ENCODE peak calls at places on chromosomes 4 and X, in nine cellular contexts. K is A673, F is right lobe of liver, Q is astrocyte, A is endothelial cell, I is esophagus squamous epithelium, G is HCT116, O is WERI-Rb-1, W is type B pancreatic cell. C is an unnamed sample.
A peak's percentile ranks its signal among the peaks of the same experiment; 100 is the strongest.

GRCh38 chr4:79445371-79445781 is 37.3 kb upstream of the GK2 start:
- DNase-seq in O (peak; percentile 16), W (no peak), G (no peak), Q (no peak), A (no peak), I (no peak), K (peak; percentile 50), F (no peak), C (no peak)

GRCh38 chr4:148029781-148030180 is 297.9 kb downstream of the ARHGAP10 start:
- DNase-seq in A (no peak), I (no peak), Q (no peak), K (no peak), G (no peak), O (no peak), F (no peak), W (no peak), C (no peak)

GRCh38 chr4:3419836-3420605 is 21.7 kb upstream of the HGFAC start:
- DNase-seq in W (no peak), I (no peak), A (no peak), Q (no peak), F (peak; percentile 14), K (peak; percentile 41), G (no peak), O (peak; percentile 3), C (no peak)

GRCh38 chrX:41518841-41519220 is 71.7 kb downstream of the NYX start:
- DNase-seq in K (no peak), G (no peak), Q (no peak), A (no peak), F (no peak), W (no peak), I (no peak), O (no peak), C (no peak)

GRCh38 chr4:26032572-26033320 is 118.7 kb downstream of the SMIM20 start:
- DNase-seq in F (no peak), Q (peak; percentile 97), I (no peak), G (no peak), W (no peak), K (no peak), O (peak; percentile 84), A (no peak), C (no peak)

GRCh38 chr4:94588900-94589693 is 137.4 kb downstream of the PDLIM5 start:
- DNase-seq in O (no peak), W (no peak), G (no peak), A (no peak), Q (no peak), F (no peak), K (no peak), I (no peak), C (no peak)

GRCh38 chr4:70660106-70660505 is 6.2 kb downstream of the JCHAIN start:
- DNase-seq in Q (no peak), O (no peak), F (no peak), K (no peak), G (no peak), I (no peak), W (no peak), A (no peak), C (no peak)

GRCh38 chrX:2647627-2648026 is 43.5 kb upstream of the CD99 start:
- DNase-seq in F (no peak), W (no peak), I (no peak), Q (no peak), O (no peak), A (no peak), G (no peak), K (no peak), C (no peak)

GRCh38 chr4:54027311-54027710 is 37.1 kb downstream of the CHIC2 start:
- DNase-seq in G (no peak), K (no peak), F (no peak), W (no peak), Q (no peak), O (no peak), I (no peak), A (no peak), C (no peak)

GRCh38 chrX:150372280-150372679 is 9.2 kb downstream of the MAMLD1 start:
- DNase-seq in F (no peak), I (no peak), O (no peak), G (no peak), K (peak; percentile 56), W (no peak), Q (no peak), A (no peak), C (no peak)

GRCh38 chr4:8830056-8830455 is 41.6 kb downstream of the HMX1 start:
- DNase-seq in A (no peak), W (peak; percentile 44), G (no peak), Q (no peak), O (peak; percentile 41), K (no peak), I (no peak), F (no peak), C (no peak)

GRCh38 chr4:6230827-6231662 is 30.7 kb upstream of the JAKMIP1 start:
- DNase-seq in G (no peak), F (peak; percentile 41), O (peak; percentile 4), K (no peak), Q (no peak), I (no peak), W (no peak), A (no peak), C (no peak)

GRCh38 chrX:71291381-71291780 is 7.9 kb downstream of the NONO start:
- DNase-seq in W (no peak), I (no peak), K (no peak), A (no peak), G (no peak), O (no peak), Q (peak; percentile 27), F (no peak), C (no peak)

GRCh38 chrX:5788930-5789329 is 439.7 kb downstream of the NLGN4X start:
- DNase-seq in W (no peak), F (no peak), O (no peak), A (no peak), G (no peak), K (no peak), Q (no peak), I (no peak), C (no peak)

GRCh38 chrX:65587616-65588526 is 53.3 kb upstream of the LAS1L start:
- DNase-seq in G (no peak), Q (no peak), F (peak; percentile 65), W (no peak), A (no peak), O (no peak), K (peak; percentile 56), I (no peak), C (no peak)

GRCh38 chr4:8664031-8664805 is 71.7 kb downstream of the CPZ start:
- DNase-seq in Q (no peak), A (no peak), G (no peak), I (no peak), O (no peak), K (no peak), F (peak; percentile 16), W (no peak), C (no peak)

GRCh38 chrX:85517994-85518718 is 138.7 kb upstream of the POF1B start:
- DNase-seq in O (no peak), G (no peak), K (no peak), F (no peak), I (no peak), W (no peak), A (no peak), Q (no peak), C (no peak)

GRCh38 chrX:136395271-136395670 is 92.5 kb upstream of the BRS3 start:
- DNase-seq in A (no peak), Q (no peak), W (no peak), G (no peak), O (no peak), K (no peak), I (no peak), F (no peak), C (no peak)

GRCh38 chr4:2295535-2296442 is 33.9 kb upstream of the MXD4 start:
- DNase-seq in K (no peak), A (no peak), I (no peak), W (peak; percentile 66), F (no peak), G (no peak), O (peak; percentile 7), Q (no peak), C (no peak)

GRCh38 chr4:7901274-7901845 is 38.3 kb downstream of the AFAP1 start:
- DNase-seq in A (no peak), Q (no peak), O (no peak), G (no peak), K (peak; percentile 56), I (no peak), W (no peak), F (no peak), C (no peak)

GRCh38 chrX:115018040-115018647 is 728 bp upstream of the IL13RA2 start:
- DNase-seq in K (no peak), A (no peak), Q (no peak), W (no peak), F (no peak), I (no peak), O (no peak), G (no peak), C (no peak)
- TF ChIP-seq CTCF in K (peak; percentile 61), A (peak; percentile 72), Q (no peak), W (peak; percentile 76), F (peak; percentile 23), I (no peak), O (peak; percentile 16), G (no peak), C (peak; percentile 9)

GRCh38 chrX:113929004-113929403 is 654.9 kb upstream of the HTR2C start:
- DNase-seq in F (no peak), I (no peak), G (peak; percentile 43), O (peak; percentile 62), W (no peak), A (peak; percentile 43), K (peak; percentile 48), Q (peak; percentile 5), C (no peak)
- TF ChIP-seq CTCF in F (peak; percentile 43), I (no peak), G (peak; percentile 66), O (peak; percentile 79), W (peak; percentile 89), A (peak; percentile 42), K (peak; percentile 52), Q (peak; percentile 32), C (peak; percentile 46)

GRCh38 chr4:158261480-158261879 is 51.2 kb downstream of the TMEM144 start:
- DNase-seq in K (no peak), I (no peak), O (no peak), G (no peak), W (no peak), F (no peak), A (no peak), Q (no peak), C (no peak)

GRCh38 chr4:158255727-158256324 is 45.5 kb downstream of the TMEM144 start:
- DNase-seq in O (no peak), G (peak; percentile 36), A (peak; percentile 16), Q (peak; percentile 29), I (no peak), F (no peak), K (peak; percentile 75), W (no peak), C (no peak)

GRCh38 chr4:158254328-158254727 is 44.0 kb downstream of the TMEM144 start:
- DNase-seq in F (no peak), K (no peak), O (no peak), G (no peak), Q (no peak), W (no peak), A (no peak), I (no peak), C (no peak)

GRCh38 chr4:158259955-158260575 is 49.8 kb downstream of the TMEM144 start:
- DNase-seq in Q (peak; percentile 4), A (no peak), O (no peak), F (no peak), K (peak; percentile 71), W (no peak), G (peak; percentile 13), I (no peak), C (no peak)
- TF ChIP-seq CTCF in Q (peak; percentile 40), A (peak; percentile 66), O (no peak), F (peak; percentile 47), K (peak; percentile 63), W (peak; percentile 84), G (peak; percentile 59), I (no peak), C (peak; percentile 46)

GRCh38 chr4:146095091-146095690 is 80.3 kb upstream of the LSM6 start:
- DNase-seq in W (no peak), O (peak; percentile 52), I (no peak), K (peak; percentile 68), Q (peak; percentile 12), A (peak; percentile 47), F (no peak), G (peak; percentile 57), C (no peak)
- TF ChIP-seq CTCF in W (peak; percentile 84), O (peak; percentile 76), I (peak; percentile 30), K (peak; percentile 88), Q (peak; percentile 90), A (peak; percentile 82), F (peak; percentile 58), G (peak; percentile 92), C (peak; percentile 77)

C was measured in D721Med.